ENCODE peak calls at places on chromosome 10, in ten cellular contexts. One of them, this sample, is unnamed.

GRCh38 chr10:104043185-104043830 is 42.4 kb downstream of the COL17A1 start:
- DNase-seq in endothelial cell: no peak
- DNase-seq in GM13977: no peak
- DNase-seq in CD4-positive, alpha-beta T cell: no peak
- DNase-seq in SW 1271: no peak
- DNase-seq in body of pancreas: no peak
- DNase-seq in AG09319: no peak
- DNase-seq in fibroblast of pulmonary artery: no peak
- DNase-seq in globus pallidus: no peak
- DNase-seq in foreskin fibroblast: no peak
- DNase-seq in this sample: no peak

GRCh38 chr10:52216852-52217251 is 97.2 kb upstream of the DKK1 start:
- DNase-seq in endothelial cell: peak
- DNase-seq in GM13977: no peak
- DNase-seq in CD4-positive, alpha-beta T cell: no peak
- DNase-seq in SW 1271: no peak
- DNase-seq in body of pancreas: no peak
- DNase-seq in AG09319: peak
- DNase-seq in fibroblast of pulmonary artery: peak
- DNase-seq in globus pallidus: peak
- DNase-seq in foreskin fibroblast: peak
- DNase-seq in this sample: no peak

GRCh38 chr10:71075066-71075758 is 137.2 kb upstream of the UNC5B start:
- DNase-seq in endothelial cell: no peak
- DNase-seq in GM13977: no peak
- DNase-seq in CD4-positive, alpha-beta T cell: peak
- DNase-seq in SW 1271: no peak
- DNase-seq in body of pancreas: no peak
- DNase-seq in AG09319: no peak
- DNase-seq in fibroblast of pulmonary artery: no peak
- DNase-seq in globus pallidus: no peak
- DNase-seq in foreskin fibroblast: no peak
- DNase-seq in this sample: no peak

GRCh38 chr10:23512355-23513058 is 73.6 kb downstream of the OTUD1 start:
- DNase-seq in endothelial cell: no peak
- DNase-seq in GM13977: no peak
- DNase-seq in CD4-positive, alpha-beta T cell: no peak
- DNase-seq in SW 1271: no peak
- DNase-seq in body of pancreas: no peak
- DNase-seq in AG09319: peak
- DNase-seq in fibroblast of pulmonary artery: peak
- DNase-seq in globus pallidus: no peak
- DNase-seq in foreskin fibroblast: peak
- DNase-seq in this sample: peak

GRCh38 chr10:75335191-75335590 is 66.4 kb downstream of the ZNF503 start:
- DNase-seq in endothelial cell: no peak
- DNase-seq in GM13977: no peak
- DNase-seq in CD4-positive, alpha-beta T cell: no peak
- DNase-seq in SW 1271: no peak
- DNase-seq in body of pancreas: no peak
- DNase-seq in AG09319: no peak
- DNase-seq in fibroblast of pulmonary artery: no peak
- DNase-seq in globus pallidus: no peak
- DNase-seq in foreskin fibroblast: peak
- DNase-seq in this sample: no peak

GRCh38 chr10:69383485-69384089 is 33.1 kb downstream of the TACR2 start:
- DNase-seq in endothelial cell: no peak
- DNase-seq in GM13977: no peak
- DNase-seq in CD4-positive, alpha-beta T cell: no peak
- DNase-seq in SW 1271: no peak
- DNase-seq in body of pancreas: no peak
- DNase-seq in AG09319: no peak
- DNase-seq in fibroblast of pulmonary artery: peak
- DNase-seq in globus pallidus: no peak
- DNase-seq in foreskin fibroblast: peak
- DNase-seq in this sample: no peak

GRCh38 chr10:87842220-87842641 is 21.1 kb downstream of the KLLN start:
- DNase-seq in endothelial cell: no peak
- DNase-seq in GM13977: no peak
- DNase-seq in CD4-positive, alpha-beta T cell: no peak
- DNase-seq in SW 1271: no peak
- DNase-seq in body of pancreas: peak
- DNase-seq in AG09319: no peak
- DNase-seq in fibroblast of pulmonary artery: peak
- DNase-seq in globus pallidus: no peak
- DNase-seq in foreskin fibroblast: no peak
- DNase-seq in this sample: peak

GRCh38 chr10:8044331-8044907 is 10.1 kb upstream of the GATA3 start:
- DNase-seq in endothelial cell: no peak
- DNase-seq in GM13977: no peak
- DNase-seq in CD4-positive, alpha-beta T cell: no peak
- DNase-seq in SW 1271: no peak
- DNase-seq in body of pancreas: no peak
- DNase-seq in AG09319: no peak
- DNase-seq in fibroblast of pulmonary artery: no peak
- DNase-seq in globus pallidus: no peak
- DNase-seq in foreskin fibroblast: no peak
- DNase-seq in this sample: no peak

GRCh38 chr10:310976-311639 is 175.9 kb downstream of the ZMYND11 start:
- DNase-seq in endothelial cell: no peak
- DNase-seq in GM13977: no peak
- DNase-seq in CD4-positive, alpha-beta T cell: no peak
- DNase-seq in SW 1271: no peak
- DNase-seq in body of pancreas: no peak
- DNase-seq in AG09319: no peak
- DNase-seq in fibroblast of pulmonary artery: no peak
- DNase-seq in globus pallidus: no peak
- DNase-seq in foreskin fibroblast: peak
- DNase-seq in this sample: no peak

GRCh38 chr10:15227611-15228372 is 59.3 kb upstream of the NMT2 start:
- DNase-seq in endothelial cell: no peak
- DNase-seq in GM13977: no peak
- DNase-seq in CD4-positive, alpha-beta T cell: no peak
- DNase-seq in SW 1271: no peak
- DNase-seq in body of pancreas: no peak
- DNase-seq in AG09319: peak
- DNase-seq in fibroblast of pulmonary artery: peak
- DNase-seq in globus pallidus: no peak
- DNase-seq in foreskin fibroblast: peak
- DNase-seq in this sample: no peak

GRCh38 chr10:115953983-115954382 is 319.0 kb downstream of the GFRA1 start:
- DNase-seq in endothelial cell: no peak
- DNase-seq in GM13977: no peak
- DNase-seq in CD4-positive, alpha-beta T cell: no peak
- DNase-seq in SW 1271: no peak
- DNase-seq in body of pancreas: no peak
- DNase-seq in AG09319: no peak
- DNase-seq in fibroblast of pulmonary artery: no peak
- DNase-seq in globus pallidus: no peak
- DNase-seq in foreskin fibroblast: no peak
- DNase-seq in this sample: no peak

GRCh38 chr10:6297951-6298381 is 95.2 kb downstream of the PFKFB3 start:
- DNase-seq in endothelial cell: no peak
- DNase-seq in GM13977: no peak
- DNase-seq in CD4-positive, alpha-beta T cell: no peak
- DNase-seq in SW 1271: no peak
- DNase-seq in body of pancreas: peak
- DNase-seq in AG09319: no peak
- DNase-seq in fibroblast of pulmonary artery: no peak
- DNase-seq in globus pallidus: peak
- DNase-seq in foreskin fibroblast: no peak
- DNase-seq in this sample: no peak

GRCh38 chr10:36725581-36726520 is 399.5 kb upstream of the ANKRD30A start:
- DNase-seq in endothelial cell: peak
- DNase-seq in GM13977: no peak
- DNase-seq in CD4-positive, alpha-beta T cell: no peak
- DNase-seq in SW 1271: peak
- DNase-seq in body of pancreas: peak
- DNase-seq in AG09319: peak
- DNase-seq in fibroblast of pulmonary artery: peak
- DNase-seq in globus pallidus: peak
- DNase-seq in foreskin fibroblast: peak
- DNase-seq in this sample: peak

GRCh38 chr10:3108033-3108432 is 40.7 kb downstream of the PFKP start:
- DNase-seq in endothelial cell: no peak
- DNase-seq in GM13977: no peak
- DNase-seq in CD4-positive, alpha-beta T cell: no peak
- DNase-seq in SW 1271: no peak
- DNase-seq in body of pancreas: no peak
- DNase-seq in AG09319: no peak
- DNase-seq in fibroblast of pulmonary artery: no peak
- DNase-seq in globus pallidus: no peak
- DNase-seq in foreskin fibroblast: no peak
- DNase-seq in this sample: no peak

GRCh38 chr10:35641430-35642015 is 573 bp downstream of the FZD8 start:
- DNase-seq in endothelial cell: peak
- DNase-seq in GM13977: peak
- DNase-seq in CD4-positive, alpha-beta T cell: no peak
- DNase-seq in SW 1271: no peak
- DNase-seq in body of pancreas: no peak
- DNase-seq in AG09319: no peak
- DNase-seq in fibroblast of pulmonary artery: peak
- DNase-seq in globus pallidus: no peak
- DNase-seq in foreskin fibroblast: peak
- DNase-seq in this sample: peak

GRCh38 chr10:58239561-58240169 is 28.0 kb downstream of the IPMK start:
- DNase-seq in endothelial cell: no peak
- DNase-seq in GM13977: no peak
- DNase-seq in CD4-positive, alpha-beta T cell: no peak
- DNase-seq in SW 1271: no peak
- DNase-seq in body of pancreas: no peak
- DNase-seq in AG09319: no peak
- DNase-seq in fibroblast of pulmonary artery: peak
- DNase-seq in globus pallidus: no peak
- DNase-seq in foreskin fibroblast: peak
- DNase-seq in this sample: peak

GRCh38 chr10:70162157-70162891 is 8.0 kb downstream of the SAR1A start:
- DNase-seq in endothelial cell: no peak
- DNase-seq in GM13977: no peak
- DNase-seq in CD4-positive, alpha-beta T cell: no peak
- DNase-seq in SW 1271: no peak
- DNase-seq in body of pancreas: no peak
- DNase-seq in AG09319: no peak
- DNase-seq in fibroblast of pulmonary artery: no peak
- DNase-seq in globus pallidus: no peak
- DNase-seq in foreskin fibroblast: no peak
- DNase-seq in this sample: no peak

GRCh38 chr10:68231106-68231901 is 609 bp downstream of the ATOH7 start:
- DNase-seq in endothelial cell: peak
- DNase-seq in GM13977: peak
- DNase-seq in CD4-positive, alpha-beta T cell: no peak
- DNase-seq in SW 1271: peak
- DNase-seq in body of pancreas: peak
- DNase-seq in AG09319: no peak
- DNase-seq in fibroblast of pulmonary artery: peak
- DNase-seq in globus pallidus: peak
- DNase-seq in foreskin fibroblast: peak
- DNase-seq in this sample: peak

GRCh38 chr10:111650088-111650487 is 533.5 kb downstream of the GPAM start:
- DNase-seq in endothelial cell: no peak
- DNase-seq in GM13977: no peak
- DNase-seq in CD4-positive, alpha-beta T cell: no peak
- DNase-seq in SW 1271: no peak
- DNase-seq in body of pancreas: no peak
- DNase-seq in AG09319: no peak
- DNase-seq in fibroblast of pulmonary artery: no peak
- DNase-seq in globus pallidus: no peak
- DNase-seq in foreskin fibroblast: no peak
- DNase-seq in this sample: no peak